ENCODE peak calls at places on chromosomes 2 and 18, in four cellular contexts. S, Q, B and F are unnamed samples.

GRCh38 chr2:95275151-95275515 is 884 bp downstream of the PROM2 start:
- DNase-seq in S (peak), B (no peak), Q (no peak), F (peak)

GRCh38 chr2:190718652-190719526 is 70.0 kb downstream of the NAB1 start:
- DNase-seq in B (peak), S (peak), Q (peak), F (no peak)

GRCh38 chr2:119721462-119721861 is 38.3 kb upstream of the PTPN4 start:
- DNase-seq in S (no peak), Q (no peak), B (no peak), F (no peak)

GRCh38 chr2:18991177-18992168 is 366.9 kb downstream of the OSR1 start:
- DNase-seq in Q (peak), S (peak), B (peak), F (peak)

GRCh38 chr2:103183061-103183460 is 421.2 kb downstream of the TMEM182 start:
- DNase-seq in Q (no peak), S (no peak), B (no peak), F (no peak)

GRCh38 chr2:221758076-221758475 is 186.0 kb upstream of the EPHA4 start:
- DNase-seq in S (no peak), Q (no peak), B (no peak), F (no peak)

GRCh38 chr2:8162602-8163001 is 519.3 kb upstream of the ID2 start:
- DNase-seq in B (no peak), Q (no peak), S (no peak), F (no peak)

GRCh38 chr2:74095629-74096028 is 52.1 kb downstream of the BOLA3 start:
- DNase-seq in Q (no peak), S (no peak), B (no peak), F (no peak)

GRCh38 chr2:36626756-36627155 is 28.8 kb upstream of the FEZ2 start:
- DNase-seq in S (no peak), Q (no peak), B (no peak), F (no peak)

GRCh38 chr2:67289921-67290371 is 107.2 kb upstream of the ETAA1 start:
- DNase-seq in S (no peak), B (peak), Q (no peak), F (no peak)

GRCh38 chr18:54112356-54112755 is 112.1 kb downstream of the MBD2 start:
- DNase-seq in Q (no peak), S (no peak), B (no peak), F (no peak)

GRCh38 chr2:207115715-207116364 is 49.9 kb downstream of the KLF7 start:
- DNase-seq in B (no peak), Q (no peak), S (no peak), F (no peak)

GRCh38 chr2:226791056-226791486 is 8.5 kb downstream of the IRS1 start:
- DNase-seq in S (no peak), Q (no peak), B (no peak), F (peak)

GRCh38 chr2:138017824-138018223 is 53.6 kb downstream of the HNMT start:
- DNase-seq in S (no peak), Q (no peak), B (no peak), F (no peak)

GRCh38 chr2:127361929-127362328 is 25.8 kb downstream of the MAP3K2 start:
- DNase-seq in B (no peak), S (no peak), Q (no peak), F (no peak)

GRCh38 chr2:3535794-3536681 is 16.7 kb upstream of the ADI1 start:
- DNase-seq in Q (peak), S (no peak), B (peak), F (peak)

GRCh38 chr2:53397085-53397484 is 370.5 kb upstream of the CHAC2 start:
- DNase-seq in Q (no peak), S (no peak), B (no peak), F (no peak)

GRCh38 chr2:127047716-127048617 is 59.0 kb downstream of the BIN1 start:
- DNase-seq in Q (no peak), S (peak), B (no peak), F (peak)